ENCODE peak calls at places on chromosomes 3 and 15, in five cellular contexts. D, O, R, A and P are unnamed samples.

GRCh38 chr3:172464306-172464705 is 16.1 kb upstream of the GHSR start:
- DNase-seq in D (no peak), O (no peak), R (peak; percentile 59), A (no peak), P (no peak)

GRCh38 chr3:13141183-13141582 is 68.0 kb upstream of the IQSEC1 start:
- DNase-seq in D (no peak), O (no peak), R (no peak), A (no peak), P (no peak)

GRCh38 chr3:111979689-111980025 is 831 bp downstream of the ABHD10 start:
- DNase-seq in D (no peak), O (peak; percentile 44), R (no peak), A (no peak), P (no peak)

GRCh38 chr3:181631901-181632300 is 79.8 kb upstream of the SOX2 start:
- DNase-seq in D (no peak), O (no peak), R (no peak), A (no peak), P (no peak)

GRCh38 chr15:82263350-82263749 is 732 bp downstream of the SAXO2 start:
- DNase-seq in D (peak; percentile 92), O (no peak), R (peak; percentile 2), A (no peak), P (no peak)

GRCh38 chr15:47514251-47514652 is 203.1 kb upstream of the SEMA6D start:
- DNase-seq in D (no peak), O (peak; percentile 81), R (no peak), A (no peak), P (no peak)

GRCh38 chr3:70531063-70531657 is 218.7 kb upstream of the MDFIC2 start:
- DNase-seq in D (peak; percentile 4), O (peak; percentile 29), R (peak; percentile 40), A (no peak), P (no peak)

GRCh38 chr3:52399131-52399530 is 45.8 kb downstream of the SEMA3G start:
- DNase-seq in D (no peak), O (no peak), R (no peak), A (no peak), P (no peak)

GRCh38 chr3:150508401-150508800 is 37.9 kb downstream of the SERP1 start:
- DNase-seq in D (no peak), O (no peak), R (no peak), A (no peak), P (no peak)

GRCh38 chr3:13209334-13209733 is 136.1 kb upstream of the IQSEC1 start:
- DNase-seq in D (no peak), O (no peak), R (no peak), A (no peak), P (no peak)

GRCh38 chr3:97957617-97958311 is 14.5 kb downstream of the RIOX2 start:
- DNase-seq in D (no peak), O (no peak), R (no peak), A (no peak), P (no peak)

GRCh38 chr3:33385423-33385822 is 54.8 kb downstream of the UBP1 start:
- DNase-seq in D (no peak), O (no peak), R (no peak), A (no peak), P (no peak)

GRCh38 chr3:38655708-38656300 is 6.3 kb upstream of the SCN5A start:
- DNase-seq in D (peak; percentile 52), O (peak; percentile 34), R (peak; percentile 76), A (no peak), P (no peak)

GRCh38 chr3:63877737-63878393 is 14.2 kb downstream of the ATXN7 start:
- DNase-seq in D (no peak), O (peak; percentile 64), R (no peak), A (no peak), P (no peak)

GRCh38 chr15:34709866-34710265 is 44.9 kb downstream of the GJD2 start:
- DNase-seq in D (no peak), O (peak; percentile 42), R (no peak), A (no peak), P (no peak)

GRCh38 chr3:193782280-193782654 is 189.3 kb downstream of the OPA1 start:
- DNase-seq in D (no peak), O (peak; percentile 84), R (no peak), A (no peak), P (no peak)

GRCh38 chr3:49803464-49804140 is 541 bp downstream of the INKA1 start:
- DNase-seq in D (no peak), O (no peak), R (peak; percentile 67), A (no peak), P (peak; percentile 57)

GRCh38 chr3:57383421-57383820 is 90.9 kb upstream of the ASB14 start:
- DNase-seq in D (no peak), O (no peak), R (no peak), A (no peak), P (no peak)

GRCh38 chr15:25091421-25092158 is 136.8 kb downstream of the SNRPN start:
- DNase-seq in D (no peak), O (no peak), R (no peak), A (no peak), P (no peak)
- H3K9me3 ChIP-seq in D (peaks cover 83% of the 10 kb centered on the region), O (no peaks in the 10 kb centered on the region), R (no peaks in the 10 kb centered on the region), A (peaks cover 3% of the 10 kb centered on the region), P (peaks cover 24% of the 10 kb centered on the region)

DNA sequence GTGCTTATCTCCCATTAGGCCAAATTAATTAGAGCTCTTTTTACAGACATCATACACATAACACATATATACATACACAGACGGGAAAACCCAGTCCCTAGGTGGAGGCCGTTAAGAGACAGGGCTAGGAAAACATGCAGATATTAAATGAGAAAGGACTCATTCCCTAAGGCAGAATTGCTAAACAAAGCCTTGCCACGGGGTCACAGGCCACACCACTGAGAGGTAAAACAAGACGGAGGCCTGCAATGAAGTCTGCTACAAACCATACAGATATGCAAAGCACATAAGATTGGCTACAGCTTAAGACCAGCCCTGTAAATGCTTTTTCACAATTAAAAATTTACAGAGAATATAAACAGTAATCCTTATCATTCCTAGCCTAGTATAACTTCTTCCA is 481.6 kb upstream of the LMCD1 start:
- DNase-seq in D (no peak), O (no peak), R (no peak), A (no peak), P (no peak)
- H3K9me3 ChIP-seq in D (no peaks in the 10 kb centered on the region), O (no peaks in the 10 kb centered on the region), R (no peaks in the 10 kb centered on the region), A (no peaks in the 10 kb centered on the region), P (no peaks in the 10 kb centered on the region)

DNA sequence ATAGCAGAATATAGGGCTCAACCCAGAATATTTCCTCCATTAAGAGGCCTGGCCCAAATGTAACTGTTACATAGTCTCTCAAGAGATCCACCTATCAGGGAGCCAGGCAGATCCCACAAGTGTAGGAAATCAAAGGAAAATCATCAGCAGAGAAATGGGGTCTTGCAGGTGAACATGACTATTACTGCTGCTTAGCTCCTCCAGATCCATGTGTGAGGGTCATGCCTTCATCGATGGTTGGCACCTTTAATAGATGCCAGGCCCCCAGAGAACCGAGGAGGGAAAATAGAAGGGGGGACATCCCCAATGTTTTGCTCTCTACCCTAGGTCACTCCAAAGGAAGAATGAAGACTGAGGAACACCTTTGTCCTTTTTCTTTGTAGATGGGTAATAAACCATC is 1029.9 kb upstream of the CADM2 start:
- DNase-seq in D (no peak), O (peak; percentile 16), R (peak; percentile 6), A (no peak), P (no peak)
- H3K9me3 ChIP-seq in D (peaks cover 32% of the 10 kb centered on the region), O (no peaks in the 10 kb centered on the region), R (peaks cover 8% of the 10 kb centered on the region), A (no peaks in the 10 kb centered on the region), P (no peaks in the 10 kb centered on the region)

GRCh38 chr3:183108470-183108869 is 9.2 kb upstream of the MCCC1 start:
- DNase-seq in D (no peak), O (no peak), R (no peak), A (no peak), P (no peak)
- H3K9me3 ChIP-seq in D (no peaks in the 10 kb centered on the region), O (no peaks in the 10 kb centered on the region), R (peaks cover 2% of the 10 kb centered on the region), A (no peaks in the 10 kb centered on the region), P (no peaks in the 10 kb centered on the region)

DNA sequence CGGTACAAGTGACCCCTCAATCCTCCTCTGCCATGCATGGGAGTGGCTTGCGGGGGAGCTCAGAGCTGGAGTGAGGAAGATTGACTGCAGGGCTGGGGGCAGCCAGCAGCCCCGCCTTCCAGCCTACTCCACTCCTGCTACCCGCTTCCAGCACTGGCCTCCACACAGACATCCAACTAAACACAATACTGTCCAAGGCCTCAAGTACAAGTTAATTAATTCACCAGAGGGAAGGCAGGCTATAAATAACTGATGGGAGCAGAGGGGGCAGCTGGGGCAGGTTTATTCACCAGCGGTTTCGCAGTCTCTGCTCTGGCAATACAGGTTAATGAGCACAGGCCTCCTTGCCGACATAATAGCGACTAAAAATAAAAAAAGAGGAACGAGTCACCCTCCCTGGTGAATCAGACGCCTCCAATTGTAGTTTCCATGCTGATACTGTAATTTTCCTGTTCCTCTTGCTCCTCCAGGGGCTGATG is 166.3 kb upstream of the TLE3 start:
- DNase-seq in D (no peak), O (peak; percentile 84), R (peak; percentile 30), A (no peak), P (no peak)
- H3K9me3 ChIP-seq in D (no peaks in the 10 kb centered on the region), O (no peaks in the 10 kb centered on the region), R (no peaks in the 10 kb centered on the region), A (no peaks in the 10 kb centered on the region), P (no peaks in the 10 kb centered on the region)

DNA sequence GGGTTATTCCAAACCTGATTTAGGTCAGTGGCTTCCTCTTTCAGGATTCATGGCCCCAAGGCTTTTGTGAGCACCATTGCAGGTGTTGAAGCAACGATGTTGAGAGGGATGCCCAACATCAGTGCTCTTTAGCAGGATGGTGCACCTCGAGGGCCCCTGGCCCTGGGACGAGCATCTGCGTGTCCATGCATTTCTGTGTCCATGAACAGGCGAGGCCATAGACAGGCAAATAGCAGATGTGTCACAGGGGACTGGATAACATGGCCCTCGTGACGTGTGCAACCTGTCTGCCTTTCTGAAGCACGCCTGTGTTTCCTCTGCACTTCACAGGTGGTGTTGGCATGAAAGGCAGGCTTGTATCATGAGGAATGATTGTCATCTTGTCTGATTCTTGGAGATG is 132.3 kb downstream of the SNRPN start:
- DNase-seq in D (no peak), O (no peak), R (no peak), A (no peak), P (no peak)
- H3K9me3 ChIP-seq in D (peaks cover 93% of the 10 kb centered on the region), O (peaks cover 2% of the 10 kb centered on the region), R (no peaks in the 10 kb centered on the region), A (peaks cover 5% of the 10 kb centered on the region), P (peaks cover 17% of the 10 kb centered on the region)

GRCh38 chr15:22239806-22240180 is 159.5 kb downstream of the OR4M2 start:
- DNase-seq in D (no peak), O (no peak), R (no peak), A (no peak), P (no peak)
- H3K9me3 ChIP-seq in D (no peaks in the 10 kb centered on the region), O (peaks cover 3% of the 10 kb centered on the region), R (no peaks in the 10 kb centered on the region), A (no peaks in the 10 kb centered on the region), P (no peaks in the 10 kb centered on the region)

GRCh38 chr15:50971542-50971941 is 63.1 kb downstream of the AP4E1 start:
- DNase-seq in D (no peak), O (no peak), R (no peak), A (no peak), P (no peak)
- H3K9me3 ChIP-seq in D (peaks cover 7% of the 10 kb centered on the region), O (no peaks in the 10 kb centered on the region), R (no peaks in the 10 kb centered on the region), A (no peaks in the 10 kb centered on the region), P (peaks cover 4% of the 10 kb centered on the region)